ENCODE peak calls at places on chromosomes 7 and 10, in four cellular contexts. One of them, this sample, is unnamed.

GRCh38 chr7:158257001-158257400 is 330.6 kb downstream of the PTPRN2 start:
- DNase-seq in GM12878: no peak
- DNase-seq in K562: no peak
- DNase-seq in H1: no peak
- DNase-seq in this sample: no peak

GRCh38 chr10:34434119-34434594 is 380.9 kb downstream of the PARD3 start:
- DNase-seq in GM12878: no peak
- DNase-seq in K562: no peak
- DNase-seq in H1: no peak
- DNase-seq in this sample: no peak

GRCh38 chr10:128709975-128710794 is 584.0 kb upstream of the MKI67 start:
- DNase-seq in GM12878: no peak
- DNase-seq in K562: no peak
- DNase-seq in H1: no peak
- DNase-seq in this sample: no peak

GRCh38 chr7:20172736-20173334 is 44.3 kb downstream of the MACC1 start:
- DNase-seq in GM12878: no peak
- DNase-seq in K562: peak
- DNase-seq in H1: peak
- DNase-seq in this sample: peak

GRCh38 chr10:58820862-58821559 is 308.3 kb downstream of the BICC1 start:
- DNase-seq in GM12878: no peak
- DNase-seq in K562: no peak
- DNase-seq in H1: no peak
- DNase-seq in this sample: no peak

GRCh38 chr10:94005050-94005449 is 11.3 kb downstream of the PLCE1 start:
- DNase-seq in GM12878: no peak
- DNase-seq in K562: no peak
- DNase-seq in H1: no peak
- DNase-seq in this sample: no peak

GRCh38 chr10:69733791-69734261 is 67.9 kb upstream of the COL13A1 start:
- DNase-seq in GM12878: no peak
- DNase-seq in K562: peak
- DNase-seq in H1: no peak
- DNase-seq in this sample: no peak

GRCh38 chr10:78599122-78599853 is 469.5 kb upstream of the ZMIZ1 start:
- DNase-seq in GM12878: no peak
- DNase-seq in K562: no peak
- DNase-seq in H1: no peak
- DNase-seq in this sample: no peak

GRCh38 chr7:33185786-33186185 is 56.4 kb downstream of the BBS9 start:
- DNase-seq in GM12878: no peak
- DNase-seq in K562: peak
- DNase-seq in H1: no peak
- DNase-seq in this sample: peak

GRCh38 chr7:143247372-143247771 is 15.9 kb upstream of the GSTK1 start:
- DNase-seq in GM12878: no peak
- DNase-seq in K562: no peak
- DNase-seq in H1: no peak
- DNase-seq in this sample: no peak

GRCh38 chr7:158588085-158588877 is 658 bp upstream of the PTPRN2 start:
- DNase-seq in GM12878: no peak
- DNase-seq in K562: no peak
- DNase-seq in H1: no peak
- DNase-seq in this sample: no peak

GRCh38 chr10:113171662-113172061 is 221.6 kb downstream of the TCF7L2 start:
- DNase-seq in GM12878: no peak
- DNase-seq in K562: no peak
- DNase-seq in H1: no peak
- DNase-seq in this sample: no peak

GRCh38 chr10:13658864-13659685 is 72.3 kb downstream of the PRPF18 start:
- DNase-seq in GM12878: no peak
- DNase-seq in K562: no peak
- DNase-seq in H1: no peak
- DNase-seq in this sample: no peak

GRCh38 chr7:69403169-69403568 is 195.1 kb upstream of the AUTS2 start:
- DNase-seq in GM12878: no peak
- DNase-seq in K562: no peak
- DNase-seq in H1: no peak
- DNase-seq in this sample: no peak

GRCh38 chr7:135501402-135501801 is 8.5 kb downstream of the CNOT4 start:
- DNase-seq in GM12878: no peak
- DNase-seq in K562: no peak
- DNase-seq in H1: no peak
- DNase-seq in this sample: no peak

GRCh38 chr7:141416691-141417268 is 134.4 kb upstream of the AGK start:
- DNase-seq in GM12878: no peak
- DNase-seq in K562: no peak
- DNase-seq in H1: no peak
- DNase-seq in this sample: no peak

GRCh38 chr10:79443338-79444242 is 1.8 kb downstream of the ZCCHC24 start:
- DNase-seq in GM12878: no peak
- DNase-seq in K562: no peak
- DNase-seq in H1: no peak
- DNase-seq in this sample: no peak

GRCh38 chr10:26725837-26726727 is 28.6 kb downstream of the PDSS1 start:
- DNase-seq in GM12878: no peak
- DNase-seq in K562: peak
- DNase-seq in H1: peak
- DNase-seq in this sample: peak

GRCh38 chr7:114789161-114789560 is 132.7 kb upstream of the MDFIC start:
- DNase-seq in GM12878: no peak
- DNase-seq in K562: no peak
- DNase-seq in H1: no peak
- DNase-seq in this sample: no peak

GRCh38 chr10:86337121-86337601 is 29.4 kb downstream of the GRID1 start:
- DNase-seq in GM12878: no peak
- DNase-seq in K562: no peak
- DNase-seq in H1: no peak
- DNase-seq in this sample: no peak

GRCh38 chr7:158274404-158274811 is 313.2 kb downstream of the PTPRN2 start:
- DNase-seq in GM12878: no peak
- DNase-seq in K562: no peak
- DNase-seq in H1: no peak
- DNase-seq in this sample: no peak

GRCh38 chr10:72612203-72612826 is 13.6 kb downstream of the MICU1 start:
- DNase-seq in GM12878: no peak
- DNase-seq in K562: no peak
- DNase-seq in H1: no peak
- DNase-seq in this sample: no peak

DNA sequence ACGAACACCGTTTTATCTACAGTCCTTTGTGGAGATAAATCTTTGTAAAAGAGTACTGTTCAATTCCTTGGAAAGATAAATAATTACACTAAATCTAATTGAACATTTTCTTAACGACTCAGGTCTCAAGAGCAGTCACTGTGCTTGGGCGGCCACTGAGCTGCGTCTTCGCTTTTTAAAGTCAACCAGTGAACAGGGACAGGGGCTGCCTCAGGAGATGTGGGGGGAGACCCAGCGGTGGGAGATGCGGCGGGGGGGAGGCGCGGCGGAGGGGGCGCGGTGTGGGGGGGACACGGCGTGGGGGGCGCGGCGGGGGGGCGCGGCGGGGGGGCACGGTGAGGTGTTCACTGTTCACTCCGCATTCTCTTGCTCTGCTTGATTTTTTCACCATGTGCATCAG is 39.8 kb downstream of the CAMK2B start:
- DNase-seq in GM12878: no peak
- DNase-seq in K562: no peak
- DNase-seq in H1: no peak
- DNase-seq in this sample: no peak
- TF ChIP-seq BRCA1 in GM12878: no peak
- TF ChIP-seq BRCA1 in K562: no peak
- TF ChIP-seq BRCA1 in H1: no peak
- TF ChIP-seq BRCA1 in this sample: no peak

GRCh38 chr10:103659674-103660363 is 166.3 kb downstream of the NEURL1 start:
- DNase-seq in GM12878: no peak
- DNase-seq in K562: no peak
- DNase-seq in H1: no peak
- DNase-seq in this sample: peak

GRCh38 chr10:103660364-103661197 is 167.1 kb downstream of the NEURL1 start:
- DNase-seq in GM12878: no peak
- DNase-seq in K562: no peak
- DNase-seq in H1: no peak
- DNase-seq in this sample: peak

GRCh38 chr10:103663802-103664201 is 170.3 kb downstream of the NEURL1 start:
- DNase-seq in GM12878: no peak
- DNase-seq in K562: no peak
- DNase-seq in H1: no peak
- DNase-seq in this sample: no peak

GRCh38 chr10:103661951-103662405 is 168.5 kb downstream of the NEURL1 start:
- DNase-seq in GM12878: no peak
- DNase-seq in K562: no peak
- DNase-seq in H1: no peak
- DNase-seq in this sample: no peak

DNA sequence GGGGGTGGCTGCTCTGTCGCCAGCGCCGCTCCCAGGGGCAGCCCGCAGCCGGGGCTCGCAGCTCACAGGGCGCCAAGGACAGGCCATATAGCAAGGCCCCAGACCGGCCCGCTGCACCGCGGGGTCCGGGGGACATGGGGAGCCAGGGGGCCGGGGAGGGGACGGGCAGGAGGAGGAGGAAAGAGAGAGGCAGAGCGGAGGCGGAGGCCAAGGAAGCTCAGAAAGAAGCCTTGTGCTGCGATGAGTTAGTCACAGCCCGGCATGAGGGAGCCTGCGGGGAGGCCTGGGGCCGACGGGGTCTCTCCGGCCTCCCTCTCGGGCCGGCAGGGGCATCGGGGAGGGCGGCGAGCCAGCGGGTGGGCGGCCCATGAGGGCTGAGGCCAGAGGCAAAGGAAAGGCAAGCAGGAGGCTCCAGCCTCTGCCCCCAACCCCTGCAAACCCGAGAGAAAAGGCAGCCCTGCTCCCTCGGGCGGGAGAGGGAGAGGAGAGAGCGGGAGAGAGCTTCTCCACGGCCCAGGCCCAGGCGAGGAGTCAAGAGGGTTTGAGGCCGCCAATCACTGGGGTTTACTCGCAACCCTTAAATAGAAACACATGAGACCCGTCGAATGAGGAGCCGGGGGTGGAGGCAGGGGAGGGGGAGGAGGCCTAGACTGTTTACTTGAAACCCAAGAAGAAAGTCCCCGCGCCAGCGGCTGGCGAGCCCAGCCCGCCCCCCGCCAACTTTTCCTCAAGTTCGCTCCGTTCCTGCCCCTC is 167.9 kb downstream of the NEURL1 start:
- DNase-seq in GM12878: no peak
- DNase-seq in K562: no peak
- DNase-seq in H1: peak
- DNase-seq in this sample: peak
- TF ChIP-seq POLR2A in GM12878: no peak
- TF ChIP-seq POLR2A in K562: no peak
- TF ChIP-seq POLR2A in H1: no peak
- TF ChIP-seq POLR2A in this sample: peak

GRCh38 chr10:100568937-100569336 is 33.2 kb downstream of the HIF1AN start:
- DNase-seq in GM12878: no peak
- DNase-seq in K562: no peak
- DNase-seq in H1: no peak
- DNase-seq in this sample: no peak
- TF ChIP-seq BRCA1 in GM12878: no peak
- TF ChIP-seq BRCA1 in K562: no peak
- TF ChIP-seq BRCA1 in H1: no peak
- TF ChIP-seq BRCA1 in this sample: no peak

GRCh38 chr10:89414146-89414878 is at the start of gene IFIT5:
- DNase-seq in GM12878: peak
- DNase-seq in K562: peak
- DNase-seq in H1: no peak
- DNase-seq in this sample: peak
- TF ChIP-seq POLR2A in GM12878: peak
- TF ChIP-seq POLR2A in K562: no peak
- TF ChIP-seq POLR2A in H1: peak
- TF ChIP-seq POLR2A in this sample: no peak

GRCh38 chr10:76553700-76554470 is 1083.7 kb downstream of the KCNMA1 start:
- DNase-seq in GM12878: no peak
- DNase-seq in K562: no peak
- DNase-seq in H1: no peak
- DNase-seq in this sample: no peak
- TF ChIP-seq BRCA1 in GM12878: no peak
- TF ChIP-seq BRCA1 in K562: no peak
- TF ChIP-seq BRCA1 in H1: no peak
- TF ChIP-seq BRCA1 in this sample: no peak

GRCh38 chr10:50510517-50511473 is 113.0 kb downstream of the SGMS1 start:
- DNase-seq in GM12878: no peak
- DNase-seq in K562: no peak
- DNase-seq in H1: no peak
- DNase-seq in this sample: no peak

GRCh38 chr10:50506861-50507573 is 116.7 kb downstream of the SGMS1 start:
- DNase-seq in GM12878: no peak
- DNase-seq in K562: no peak
- DNase-seq in H1: no peak
- DNase-seq in this sample: peak

GRCh38 chr10:50511512-50512213 is 112.1 kb downstream of the SGMS1 start:
- DNase-seq in GM12878: peak
- DNase-seq in K562: peak
- DNase-seq in H1: no peak
- DNase-seq in this sample: peak

GRCh38 chr10:50512214-50512595 is 111.6 kb downstream of the SGMS1 start:
- DNase-seq in GM12878: no peak
- DNase-seq in K562: no peak
- DNase-seq in H1: no peak
- DNase-seq in this sample: no peak

GRCh38 chr10:50508315-50509051 is 115.3 kb downstream of the SGMS1 start:
- DNase-seq in GM12878: peak
- DNase-seq in K562: no peak
- DNase-seq in H1: no peak
- DNase-seq in this sample: peak
- TF ChIP-seq POLR2A in GM12878: no peak
- TF ChIP-seq POLR2A in K562: no peak
- TF ChIP-seq POLR2A in H1: no peak
- TF ChIP-seq POLR2A in this sample: no peak